ENCODE peak calls at places on chromosome 1, in five cellular contexts. One of them, this sample, is unnamed.

GRCh38 chr1:94143809-94144176 is 22.8 kb upstream of the ABCA4 start:
- DNase-seq in head of caudate nucleus: no peak
- DNase-seq in activated gamma-delta T cell treated with Interleukin-2 at 50 U/mL for 16 hours: no peak
- DNase-seq in stimulated activated CD4-positive, alpha-beta T cell treated with anti-CD3 and anti-CD28 coated beads, Interleukin-4, amount 100 ng/mL, for 1 hour: no peak
- DNase-seq in EL: no peak
- DNase-seq in this sample: no peak

GRCh38 chr1:46671554-46671953 is at the start of gene TEX38:
- DNase-seq in head of caudate nucleus: no peak
- DNase-seq in activated gamma-delta T cell treated with Interleukin-2 at 50 U/mL for 16 hours: no peak
- DNase-seq in stimulated activated CD4-positive, alpha-beta T cell treated with anti-CD3 and anti-CD28 coated beads, Interleukin-4, amount 100 ng/mL, for 1 hour: no peak
- DNase-seq in EL: no peak
- DNase-seq in this sample: no peak

GRCh38 chr1:24619376-24619775 is 23.7 kb upstream of the SRRM1 start:
- DNase-seq in head of caudate nucleus: peak
- DNase-seq in activated gamma-delta T cell treated with Interleukin-2 at 50 U/mL for 16 hours: no peak
- DNase-seq in stimulated activated CD4-positive, alpha-beta T cell treated with anti-CD3 and anti-CD28 coated beads, Interleukin-4, amount 100 ng/mL, for 1 hour: no peak
- DNase-seq in EL: no peak
- DNase-seq in this sample: no peak

GRCh38 chr1:63904826-63905225 is 131.0 kb downstream of the ROR1 start:
- DNase-seq in head of caudate nucleus: no peak
- DNase-seq in activated gamma-delta T cell treated with Interleukin-2 at 50 U/mL for 16 hours: no peak
- DNase-seq in stimulated activated CD4-positive, alpha-beta T cell treated with anti-CD3 and anti-CD28 coated beads, Interleukin-4, amount 100 ng/mL, for 1 hour: no peak
- DNase-seq in EL: no peak
- DNase-seq in this sample: no peak

GRCh38 chr1:18927654-18928272 is 25.4 kb upstream of the ALDH4A1 start:
- DNase-seq in head of caudate nucleus: no peak
- DNase-seq in activated gamma-delta T cell treated with Interleukin-2 at 50 U/mL for 16 hours: peak
- DNase-seq in stimulated activated CD4-positive, alpha-beta T cell treated with anti-CD3 and anti-CD28 coated beads, Interleukin-4, amount 100 ng/mL, for 1 hour: peak
- DNase-seq in EL: peak
- DNase-seq in this sample: peak

GRCh38 chr1:241591317-241591716 is 48.9 kb downstream of the CHML start:
- DNase-seq in head of caudate nucleus: no peak
- DNase-seq in activated gamma-delta T cell treated with Interleukin-2 at 50 U/mL for 16 hours: no peak
- DNase-seq in stimulated activated CD4-positive, alpha-beta T cell treated with anti-CD3 and anti-CD28 coated beads, Interleukin-4, amount 100 ng/mL, for 1 hour: no peak
- DNase-seq in EL: peak
- DNase-seq in this sample: no peak

GRCh38 chr1:22018583-22019559 is 17.4 kb downstream of the CELA3A start:
- DNase-seq in head of caudate nucleus: no peak
- DNase-seq in activated gamma-delta T cell treated with Interleukin-2 at 50 U/mL for 16 hours: peak
- DNase-seq in stimulated activated CD4-positive, alpha-beta T cell treated with anti-CD3 and anti-CD28 coated beads, Interleukin-4, amount 100 ng/mL, for 1 hour: peak
- DNase-seq in EL: peak
- DNase-seq in this sample: peak

GRCh38 chr1:159924791-159925712 is at the start of gene TAGLN2:
- DNase-seq in head of caudate nucleus: peak
- DNase-seq in activated gamma-delta T cell treated with Interleukin-2 at 50 U/mL for 16 hours: peak
- DNase-seq in stimulated activated CD4-positive, alpha-beta T cell treated with anti-CD3 and anti-CD28 coated beads, Interleukin-4, amount 100 ng/mL, for 1 hour: peak
- DNase-seq in EL: peak
- DNase-seq in this sample: peak

GRCh38 chr1:211259596-211260126 is 495 bp downstream of the RCOR3 start:
- DNase-seq in head of caudate nucleus: peak
- DNase-seq in activated gamma-delta T cell treated with Interleukin-2 at 50 U/mL for 16 hours: peak
- DNase-seq in stimulated activated CD4-positive, alpha-beta T cell treated with anti-CD3 and anti-CD28 coated beads, Interleukin-4, amount 100 ng/mL, for 1 hour: peak
- DNase-seq in EL: no peak
- DNase-seq in this sample: peak

GRCh38 chr1:184050631-184051030 is 899 bp upstream of the TSEN15 start:
- DNase-seq in head of caudate nucleus: no peak
- DNase-seq in activated gamma-delta T cell treated with Interleukin-2 at 50 U/mL for 16 hours: no peak
- DNase-seq in stimulated activated CD4-positive, alpha-beta T cell treated with anti-CD3 and anti-CD28 coated beads, Interleukin-4, amount 100 ng/mL, for 1 hour: no peak
- DNase-seq in EL: peak
- DNase-seq in this sample: peak

GRCh38 chr1:66090863-66091457 is 298.3 kb downstream of the PDE4B start:
- DNase-seq in head of caudate nucleus: no peak
- DNase-seq in activated gamma-delta T cell treated with Interleukin-2 at 50 U/mL for 16 hours: no peak
- DNase-seq in stimulated activated CD4-positive, alpha-beta T cell treated with anti-CD3 and anti-CD28 coated beads, Interleukin-4, amount 100 ng/mL, for 1 hour: no peak
- DNase-seq in EL: no peak
- DNase-seq in this sample: no peak

GRCh38 chr1:162253790-162254189 is 122.9 kb downstream of the SPATA46 start:
- DNase-seq in head of caudate nucleus: no peak
- DNase-seq in activated gamma-delta T cell treated with Interleukin-2 at 50 U/mL for 16 hours: no peak
- DNase-seq in stimulated activated CD4-positive, alpha-beta T cell treated with anti-CD3 and anti-CD28 coated beads, Interleukin-4, amount 100 ng/mL, for 1 hour: no peak
- DNase-seq in EL: no peak
- DNase-seq in this sample: no peak

GRCh38 chr1:91440845-91441244 is 36.2 kb upstream of the HFM1 start:
- DNase-seq in head of caudate nucleus: no peak
- DNase-seq in activated gamma-delta T cell treated with Interleukin-2 at 50 U/mL for 16 hours: no peak
- DNase-seq in stimulated activated CD4-positive, alpha-beta T cell treated with anti-CD3 and anti-CD28 coated beads, Interleukin-4, amount 100 ng/mL, for 1 hour: no peak
- DNase-seq in EL: no peak
- DNase-seq in this sample: peak

GRCh38 chr1:55071477-55071876 is 32.1 kb downstream of the PCSK9 start:
- DNase-seq in head of caudate nucleus: no peak
- DNase-seq in activated gamma-delta T cell treated with Interleukin-2 at 50 U/mL for 16 hours: no peak
- DNase-seq in stimulated activated CD4-positive, alpha-beta T cell treated with anti-CD3 and anti-CD28 coated beads, Interleukin-4, amount 100 ng/mL, for 1 hour: no peak
- DNase-seq in EL: peak
- DNase-seq in this sample: peak

GRCh38 chr1:217526636-217527035 is 104.3 kb downstream of the GPATCH2 start:
- DNase-seq in head of caudate nucleus: no peak
- DNase-seq in activated gamma-delta T cell treated with Interleukin-2 at 50 U/mL for 16 hours: no peak
- DNase-seq in stimulated activated CD4-positive, alpha-beta T cell treated with anti-CD3 and anti-CD28 coated beads, Interleukin-4, amount 100 ng/mL, for 1 hour: no peak
- DNase-seq in EL: no peak
- DNase-seq in this sample: no peak

GRCh38 chr1:210647406-210648333 is 319.0 kb downstream of the HHAT start:
- DNase-seq in head of caudate nucleus: no peak
- DNase-seq in activated gamma-delta T cell treated with Interleukin-2 at 50 U/mL for 16 hours: no peak
- DNase-seq in stimulated activated CD4-positive, alpha-beta T cell treated with anti-CD3 and anti-CD28 coated beads, Interleukin-4, amount 100 ng/mL, for 1 hour: no peak
- DNase-seq in EL: peak
- DNase-seq in this sample: no peak

GRCh38 chr1:84278905-84279304 is 22.6 kb upstream of the SAMD13 start:
- DNase-seq in head of caudate nucleus: no peak
- DNase-seq in activated gamma-delta T cell treated with Interleukin-2 at 50 U/mL for 16 hours: no peak
- DNase-seq in stimulated activated CD4-positive, alpha-beta T cell treated with anti-CD3 and anti-CD28 coated beads, Interleukin-4, amount 100 ng/mL, for 1 hour: no peak
- DNase-seq in EL: no peak
- DNase-seq in this sample: no peak

GRCh38 chr1:41672173-41672572 is 187.7 kb upstream of the EDN2 start:
- DNase-seq in head of caudate nucleus: peak
- DNase-seq in activated gamma-delta T cell treated with Interleukin-2 at 50 U/mL for 16 hours: no peak
- DNase-seq in stimulated activated CD4-positive, alpha-beta T cell treated with anti-CD3 and anti-CD28 coated beads, Interleukin-4, amount 100 ng/mL, for 1 hour: no peak
- DNase-seq in EL: peak
- DNase-seq in this sample: no peak

GRCh38 chr1:171661076-171661650 is 8.7 kb upstream of the MYOC start:
- DNase-seq in head of caudate nucleus: no peak
- DNase-seq in activated gamma-delta T cell treated with Interleukin-2 at 50 U/mL for 16 hours: no peak
- DNase-seq in stimulated activated CD4-positive, alpha-beta T cell treated with anti-CD3 and anti-CD28 coated beads, Interleukin-4, amount 100 ng/mL, for 1 hour: no peak
- DNase-seq in EL: no peak
- DNase-seq in this sample: no peak

GRCh38 chr1:186112280-186112679 is 262.8 kb downstream of the TPR start:
- DNase-seq in head of caudate nucleus: no peak
- DNase-seq in activated gamma-delta T cell treated with Interleukin-2 at 50 U/mL for 16 hours: no peak
- DNase-seq in stimulated activated CD4-positive, alpha-beta T cell treated with anti-CD3 and anti-CD28 coated beads, Interleukin-4, amount 100 ng/mL, for 1 hour: no peak
- DNase-seq in EL: no peak
- DNase-seq in this sample: no peak

GRCh38 chr1:82371844-82372498 is 571.2 kb downstream of the ADGRL2 start:
- DNase-seq in head of caudate nucleus: no peak
- DNase-seq in activated gamma-delta T cell treated with Interleukin-2 at 50 U/mL for 16 hours: no peak
- DNase-seq in stimulated activated CD4-positive, alpha-beta T cell treated with anti-CD3 and anti-CD28 coated beads, Interleukin-4, amount 100 ng/mL, for 1 hour: no peak
- DNase-seq in EL: no peak
- DNase-seq in this sample: no peak